ENCODE peak calls at places on chromosomes 16 and 17, in seven cellular contexts. One of them, this sample, is unnamed. For H3K36me3, the result is how much of the 10 kb centered on the place peaks cover.

GRCh38 chr17:78381601-78382168 is 3.2 kb downstream of the PGS1 start:
- DNase-seq in IMR-90: no peak
- DNase-seq in uterus: no peak
- DNase-seq in K562: peak
- DNase-seq in testis: no peak
- DNase-seq in HepG2: no peak
- DNase-seq in ovary: no peak
- DNase-seq in this sample: no peak

GRCh38 chr17:64653325-64653984 is 8.7 kb downstream of the SMURF2 start:
- DNase-seq in IMR-90: peak
- DNase-seq in uterus: no peak
- DNase-seq in K562: no peak
- DNase-seq in testis: no peak
- DNase-seq in HepG2: no peak
- DNase-seq in ovary: no peak
- DNase-seq in this sample: no peak

GRCh38 chr17:62705116-62705515 is 77.6 kb downstream of the MRC2 start:
- DNase-seq in IMR-90: no peak
- DNase-seq in uterus: no peak
- DNase-seq in K562: no peak
- DNase-seq in testis: no peak
- DNase-seq in HepG2: no peak
- DNase-seq in ovary: no peak
- DNase-seq in this sample: no peak

GRCh38 chr17:31394544-31394943 is 3.1 kb downstream of the RAB11FIP4 start:
- DNase-seq in IMR-90: peak
- DNase-seq in uterus: no peak
- DNase-seq in K562: peak
- DNase-seq in testis: peak
- DNase-seq in HepG2: peak
- DNase-seq in ovary: peak
- DNase-seq in this sample: peak

GRCh38 chr16:12539185-12539929 is 264.3 kb downstream of the CPPED1 start:
- DNase-seq in IMR-90: peak
- DNase-seq in uterus: no peak
- DNase-seq in K562: no peak
- DNase-seq in testis: no peak
- DNase-seq in HepG2: no peak
- DNase-seq in ovary: no peak
- DNase-seq in this sample: no peak

GRCh38 chr17:27793168-27793905 is 7.0 kb downstream of the NOS2 start:
- DNase-seq in IMR-90: no peak
- DNase-seq in uterus: no peak
- DNase-seq in K562: peak
- DNase-seq in testis: peak
- DNase-seq in HepG2: no peak
- DNase-seq in ovary: peak
- DNase-seq in this sample: no peak

GRCh38 chr17:14559220-14559619 is 258.3 kb downstream of the HS3ST3B1 start:
- DNase-seq in IMR-90: no peak
- DNase-seq in uterus: no peak
- DNase-seq in K562: no peak
- DNase-seq in testis: no peak
- DNase-seq in HepG2: no peak
- DNase-seq in ovary: no peak
- DNase-seq in this sample: no peak

GRCh38 chr16:3138342-3138741 is 3.5 kb downstream of the ZNF213 start:
- DNase-seq in IMR-90: no peak
- DNase-seq in uterus: no peak
- DNase-seq in K562: no peak
- DNase-seq in testis: no peak
- DNase-seq in HepG2: no peak
- DNase-seq in ovary: no peak
- DNase-seq in this sample: no peak

GRCh38 chr16:85390511-85391174 is 222.5 kb upstream of the GSE1 start:
- DNase-seq in IMR-90: peak
- DNase-seq in uterus: peak
- DNase-seq in K562: peak
- DNase-seq in testis: peak
- DNase-seq in HepG2: peak
- DNase-seq in ovary: peak
- DNase-seq in this sample: peak

GRCh38 chr17:2158011-2158410 is 103.1 kb downstream of the HIC1 start:
- DNase-seq in IMR-90: peak
- DNase-seq in uterus: peak
- DNase-seq in K562: no peak
- DNase-seq in testis: no peak
- DNase-seq in HepG2: peak
- DNase-seq in ovary: no peak
- DNase-seq in this sample: peak

GRCh38 chr17:77409282-77410161 is 268.8 kb downstream of the SEC14L1 start:
- DNase-seq in IMR-90: peak
- DNase-seq in uterus: peak
- DNase-seq in K562: no peak
- DNase-seq in testis: peak
- DNase-seq in HepG2: no peak
- DNase-seq in ovary: peak
- DNase-seq in this sample: peak

GRCh38 chr17:77894126-77894956 is 64.2 kb upstream of the TNRC6C start:
- DNase-seq in IMR-90: no peak
- DNase-seq in uterus: no peak
- DNase-seq in K562: no peak
- DNase-seq in testis: no peak
- DNase-seq in HepG2: no peak
- DNase-seq in ovary: no peak
- DNase-seq in this sample: no peak

GRCh38 chr16:1533443-1533951 is at the start of gene TMEM204:
- DNase-seq in IMR-90: peak
- DNase-seq in uterus: peak
- DNase-seq in K562: no peak
- DNase-seq in testis: peak
- DNase-seq in HepG2: no peak
- DNase-seq in ovary: peak
- DNase-seq in this sample: peak

GRCh38 chr17:27226611-27227234 is 67.2 kb upstream of the WSB1 start:
- DNase-seq in IMR-90: peak
- DNase-seq in uterus: no peak
- DNase-seq in K562: no peak
- DNase-seq in testis: no peak
- DNase-seq in HepG2: no peak
- DNase-seq in ovary: no peak
- DNase-seq in this sample: no peak

GRCh38 chr16:66553223-66553622 is 847 bp downstream of the CKLF start:
- DNase-seq in IMR-90: no peak
- DNase-seq in uterus: no peak
- DNase-seq in K562: no peak
- DNase-seq in testis: no peak
- DNase-seq in HepG2: no peak
- DNase-seq in ovary: no peak
- DNase-seq in this sample: no peak

GRCh38 chr17:28849281-28849680 is 5.5 kb upstream of the ERAL1 start:
- DNase-seq in IMR-90: no peak
- DNase-seq in uterus: no peak
- DNase-seq in K562: peak
- DNase-seq in testis: no peak
- DNase-seq in HepG2: no peak
- DNase-seq in ovary: no peak
- DNase-seq in this sample: no peak

GRCh38 chr16:59527206-59527997 is 793.3 kb upstream of the GOT2 start:
- DNase-seq in IMR-90: peak
- DNase-seq in uterus: no peak
- DNase-seq in K562: no peak
- DNase-seq in testis: no peak
- DNase-seq in HepG2: no peak
- DNase-seq in ovary: no peak
- DNase-seq in this sample: no peak

GRCh38 chr16:69566437-69567030 is 768 bp downstream of the NFAT5 start:
- DNase-seq in IMR-90: peak
- DNase-seq in uterus: peak
- DNase-seq in K562: peak
- DNase-seq in testis: peak
- DNase-seq in HepG2: peak
- DNase-seq in ovary: peak
- DNase-seq in this sample: peak

GRCh38 chr16:85479972-85480726 is 133.0 kb upstream of the GSE1 start:
- DNase-seq in IMR-90: no peak
- DNase-seq in uterus: no peak
- DNase-seq in K562: no peak
- DNase-seq in testis: peak
- DNase-seq in HepG2: no peak
- DNase-seq in ovary: no peak
- DNase-seq in this sample: peak

GRCh38 chr17:48645639-48646182 is 19.6 kb upstream of the HOXB9 start:
- DNase-seq in IMR-90: no peak
- DNase-seq in uterus: no peak
- DNase-seq in K562: no peak
- DNase-seq in testis: no peak
- DNase-seq in HepG2: no peak
- DNase-seq in ovary: no peak
- DNase-seq in this sample: no peak

GRCh38 chr17:33140413-33141099 is 148.9 kb downstream of the SPACA3 start:
- DNase-seq in IMR-90: no peak
- DNase-seq in uterus: no peak
- DNase-seq in K562: no peak
- DNase-seq in testis: no peak
- DNase-seq in HepG2: no peak
- DNase-seq in ovary: no peak
- DNase-seq in this sample: no peak

GRCh38 chr17:20228860-20229259 is 219.7 kb downstream of the SPECC1 start:
- DNase-seq in IMR-90: peak
- DNase-seq in uterus: no peak
- DNase-seq in K562: no peak
- DNase-seq in testis: no peak
- DNase-seq in HepG2: no peak
- DNase-seq in ovary: no peak
- DNase-seq in this sample: no peak
- H3K36me3 ChIP-seq in IMR-90: under half
- H3K36me3 ChIP-seq in uterus: under half
- H3K36me3 ChIP-seq in K562: under half
- H3K36me3 ChIP-seq in testis: under half
- H3K36me3 ChIP-seq in HepG2: under half
- H3K36me3 ChIP-seq in ovary: under half
- H3K36me3 ChIP-seq in this sample: under half

DNA sequence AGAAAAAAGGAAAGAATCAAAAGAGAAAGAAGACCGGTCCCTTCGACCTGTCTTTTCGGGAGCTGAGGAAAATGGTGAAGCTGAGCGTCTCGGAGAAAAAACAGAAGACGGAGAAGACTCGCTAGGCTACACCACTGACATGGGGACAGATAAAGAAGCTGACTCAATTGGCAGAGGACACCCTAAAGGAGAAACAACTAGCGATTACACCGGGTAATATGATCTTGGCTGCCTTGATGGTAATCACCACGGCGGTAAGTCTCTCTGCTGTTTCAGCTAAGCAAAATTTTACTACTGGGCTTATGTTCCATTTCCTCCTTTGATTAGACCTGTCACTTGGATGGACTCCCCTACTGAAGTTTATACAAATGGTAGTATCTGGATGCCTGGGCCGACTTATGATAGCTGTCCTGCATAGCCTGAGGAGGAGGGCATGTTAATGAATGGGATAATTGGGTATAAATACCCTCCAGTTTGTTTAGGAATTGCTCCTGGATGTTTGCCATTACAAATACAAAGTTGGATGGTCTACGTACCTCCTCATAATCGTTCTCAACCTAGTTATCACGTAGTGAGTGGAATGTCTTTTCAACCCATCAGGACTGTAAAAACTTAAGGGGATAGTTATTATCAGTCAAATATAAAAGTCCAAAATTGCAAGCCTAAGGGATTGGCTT is 24.1 kb downstream of the ALOX15B start:
- DNase-seq in IMR-90: no peak
- DNase-seq in uterus: no peak
- DNase-seq in K562: peak
- DNase-seq in testis: no peak
- DNase-seq in HepG2: no peak
- DNase-seq in ovary: no peak
- DNase-seq in this sample: no peak
- TF ChIP-seq POLR2A in IMR-90: no peak
- TF ChIP-seq POLR2A in uterus: no peak
- TF ChIP-seq POLR2A in K562: no peak
- TF ChIP-seq POLR2A in testis: no peak
- TF ChIP-seq POLR2A in HepG2: peak
- TF ChIP-seq POLR2A in ovary: no peak
- TF ChIP-seq POLR2A in this sample: no peak

DNA sequence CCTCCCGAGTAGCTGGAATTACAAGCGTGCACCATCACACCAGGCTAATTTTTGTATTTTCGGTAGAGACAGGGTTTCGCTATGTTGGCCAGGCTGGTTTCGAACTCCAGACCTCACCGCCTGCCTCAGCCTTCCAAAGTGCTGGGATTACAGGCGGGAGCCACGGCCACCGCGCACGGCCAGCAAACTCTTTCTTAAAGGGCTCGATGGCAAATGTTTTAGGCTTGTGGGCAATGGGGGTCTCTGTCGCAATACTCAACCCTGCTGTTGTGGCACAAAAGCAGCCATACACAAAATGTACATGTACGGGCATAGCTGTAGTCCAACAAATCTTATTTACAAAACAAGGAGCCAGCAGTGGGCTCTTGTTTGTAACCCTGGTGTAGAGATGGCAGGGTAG is 18.4 kb downstream of the PARN start:
- DNase-seq in IMR-90: no peak
- DNase-seq in uterus: no peak
- DNase-seq in K562: no peak
- DNase-seq in testis: no peak
- DNase-seq in HepG2: no peak
- DNase-seq in ovary: no peak
- DNase-seq in this sample: no peak
- H3K36me3 ChIP-seq in IMR-90: under half
- H3K36me3 ChIP-seq in uterus: under half
- H3K36me3 ChIP-seq in K562: half or more
- H3K36me3 ChIP-seq in testis: under half
- H3K36me3 ChIP-seq in HepG2: half or more
- H3K36me3 ChIP-seq in ovary: under half
- H3K36me3 ChIP-seq in this sample: under half

DNA sequence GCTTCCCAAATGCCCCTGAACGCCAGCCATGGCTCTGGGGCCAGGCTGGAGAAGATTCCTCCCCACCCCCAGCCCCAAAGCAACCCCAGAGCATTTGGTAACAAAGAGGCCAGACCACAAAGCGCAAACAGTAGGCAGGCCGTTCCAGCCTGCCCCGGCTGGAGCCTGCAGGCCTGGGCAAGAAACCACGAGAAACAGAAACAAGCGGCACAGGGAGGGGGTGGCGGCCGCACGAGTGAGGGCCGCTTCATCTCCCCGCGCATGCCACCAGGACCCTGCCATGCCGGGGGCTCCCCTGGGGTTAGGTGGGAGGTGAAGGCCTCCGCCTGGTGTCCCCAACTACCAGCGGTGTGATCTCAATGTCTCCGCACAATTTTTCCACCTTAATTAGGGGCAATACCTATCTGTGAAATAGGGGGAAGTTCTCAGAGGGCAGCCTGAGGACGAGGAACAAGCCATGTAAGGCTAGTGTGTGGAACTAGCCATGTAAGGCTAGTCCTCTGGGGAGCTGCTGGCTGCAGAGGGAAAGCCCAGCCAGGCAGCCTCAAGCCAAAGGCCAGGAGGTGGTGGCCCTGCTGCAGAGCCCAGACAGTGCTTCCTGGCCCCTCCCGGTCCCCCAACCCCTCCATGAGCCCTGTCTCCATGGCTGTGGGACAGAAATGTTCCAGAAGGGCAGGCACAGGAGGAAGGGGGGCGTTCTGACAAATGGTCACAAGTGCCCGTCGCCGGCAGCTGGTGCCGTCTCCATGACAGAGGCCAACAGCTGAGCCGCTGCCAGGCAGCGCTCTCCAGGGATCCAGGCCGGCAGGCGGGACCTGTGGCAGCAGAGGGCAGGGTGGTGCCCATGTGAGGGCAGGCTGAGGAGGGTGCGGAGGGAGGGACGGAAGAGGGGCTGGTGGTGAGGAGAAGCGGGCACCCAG is 14.5 kb upstream of the MTSS2 start:
- DNase-seq in IMR-90: no peak
- DNase-seq in uterus: no peak
- DNase-seq in K562: no peak
- DNase-seq in testis: no peak
- DNase-seq in HepG2: no peak
- DNase-seq in ovary: no peak
- DNase-seq in this sample: no peak
- TF ChIP-seq POLR2A in IMR-90: no peak
- TF ChIP-seq POLR2A in uterus: no peak
- TF ChIP-seq POLR2A in K562: no peak
- TF ChIP-seq POLR2A in testis: no peak
- TF ChIP-seq POLR2A in HepG2: no peak
- TF ChIP-seq POLR2A in ovary: no peak
- TF ChIP-seq POLR2A in this sample: no peak

This sample was measured in body of pancreas.